ENCODE peak calls at places on chromosomes 5 and 9, in four cellular contexts. F is lower leg skin, M is bronchial epithelial cell, S is neural crest cell. V is an unnamed sample.

GRCh38 chr5:72494700-72495124 is 12.5 kb downstream of the ZNF366 start:
- DNase-seq in S (no peak), M (peak; percentile 49), F (peak; percentile 41), V (no peak)

GRCh38 chr9:115208503-115208902 is 90.5 kb upstream of the TNC start:
- DNase-seq in S (no peak), F (no peak), M (no peak), V (no peak)

GRCh38 chr5:84191296-84191695 is 193.4 kb downstream of the EDIL3 start:
- DNase-seq in F (no peak), S (no peak), M (no peak), V (no peak)

GRCh38 chr9:113654605-113655193 is 191.2 kb downstream of the RGS3 start:
- DNase-seq in S (no peak), M (no peak), F (no peak), V (no peak)

GRCh38 chr9:133904371-133905090 is 87.6 kb downstream of the VAV2 start:
- DNase-seq in M (no peak), S (no peak), F (no peak), V (no peak)

GRCh38 chr5:180007582-180007981 is 64.0 kb downstream of the RNF130 start:
- DNase-seq in S (no peak), M (no peak), F (no peak), V (no peak)

GRCh38 chr9:120394058-120394669 is 185.8 kb downstream of the CDK5RAP2 start:
- DNase-seq in M (peak; percentile 85), S (no peak), F (no peak), V (no peak)

GRCh38 chr5:174413520-174414314 is 310.7 kb upstream of the MSX2 start:
- DNase-seq in M (no peak), F (no peak), S (no peak), V (no peak)

GRCh38 chr5:151772029-151772867 is 494 bp downstream of the G3BP1 start:
- DNase-seq in S (peak; percentile 18), F (peak; percentile 46), M (no peak), V (no peak)

GRCh38 chr5:169988947-169989346 is 8.7 kb upstream of the INSYN2B start:
- DNase-seq in S (no peak), M (peak; percentile 85), F (no peak), V (no peak)

GRCh38 chr5:151156732-151157402 is 712 bp downstream of the ANXA6 start:
- DNase-seq in F (no peak), M (no peak), S (peak; percentile 19), V (peak; percentile 19)

GRCh38 chr5:332843-333242 is 11.3 kb downstream of the AHRR start:
- DNase-seq in S (no peak), F (no peak), M (no peak), V (no peak)

GRCh38 chr5:39025456-39025855 is 48.7 kb downstream of the RICTOR start:
- DNase-seq in F (no peak), S (no peak), M (no peak), V (no peak)

GRCh38 chr5:39024884-39025283 is 49.3 kb downstream of the RICTOR start:
- DNase-seq in F (no peak), M (peak; percentile 49), S (no peak), V (no peak)

GRCh38 chr5:39022151-39022550 is 52.0 kb downstream of the RICTOR start:
- DNase-seq in M (no peak), F (no peak), S (no peak), V (no peak)

GRCh38 chr5:39021413-39021812 is 52.8 kb downstream of the RICTOR start:
- DNase-seq in S (no peak), F (no peak), M (no peak), V (no peak)

GRCh38 chr5:39024005-39024404 is 50.2 kb downstream of the RICTOR start:
- DNase-seq in M (no peak), F (no peak), S (no peak), V (no peak)
- TF ChIP-seq CTCF in M (no peak), F (no peak), S (no peak), V (no peak)

DNA sequence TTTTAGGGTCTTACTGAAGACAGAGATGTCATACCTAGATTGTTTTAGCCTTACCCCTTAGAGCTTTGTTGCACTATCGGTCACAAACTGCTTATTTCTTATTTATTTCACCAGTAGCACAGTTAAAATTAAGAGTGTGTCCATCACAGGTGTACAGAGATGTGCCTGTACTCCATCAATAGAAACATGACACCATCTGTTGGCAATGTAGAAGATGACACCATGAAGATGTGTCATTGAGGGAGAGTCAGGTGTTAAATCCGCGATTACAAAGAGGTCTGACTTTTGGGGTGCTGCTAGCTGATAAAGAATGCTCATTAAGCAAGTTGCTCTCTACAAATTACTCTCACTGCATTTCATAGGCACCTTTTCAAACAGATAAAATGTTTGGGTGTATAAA is 164.4 kb downstream of the SMARCA2 start:
- DNase-seq in S (no peak), F (no peak), M (peak; percentile 33), V (no peak)
- TF ChIP-seq CTCF in S (no peak), F (no peak), M (no peak), V (no peak)

GRCh38 chr5:148383564-148384388 is at the start of gene FBXO38:
- DNase-seq in S (peak; percentile 85), M (peak; percentile 96), F (peak; percentile 96), V (peak; percentile 95)
- TF ChIP-seq CTCF in S (peak; percentile 34), M (peak; percentile 22), F (no peak), V (no peak)

DNA sequence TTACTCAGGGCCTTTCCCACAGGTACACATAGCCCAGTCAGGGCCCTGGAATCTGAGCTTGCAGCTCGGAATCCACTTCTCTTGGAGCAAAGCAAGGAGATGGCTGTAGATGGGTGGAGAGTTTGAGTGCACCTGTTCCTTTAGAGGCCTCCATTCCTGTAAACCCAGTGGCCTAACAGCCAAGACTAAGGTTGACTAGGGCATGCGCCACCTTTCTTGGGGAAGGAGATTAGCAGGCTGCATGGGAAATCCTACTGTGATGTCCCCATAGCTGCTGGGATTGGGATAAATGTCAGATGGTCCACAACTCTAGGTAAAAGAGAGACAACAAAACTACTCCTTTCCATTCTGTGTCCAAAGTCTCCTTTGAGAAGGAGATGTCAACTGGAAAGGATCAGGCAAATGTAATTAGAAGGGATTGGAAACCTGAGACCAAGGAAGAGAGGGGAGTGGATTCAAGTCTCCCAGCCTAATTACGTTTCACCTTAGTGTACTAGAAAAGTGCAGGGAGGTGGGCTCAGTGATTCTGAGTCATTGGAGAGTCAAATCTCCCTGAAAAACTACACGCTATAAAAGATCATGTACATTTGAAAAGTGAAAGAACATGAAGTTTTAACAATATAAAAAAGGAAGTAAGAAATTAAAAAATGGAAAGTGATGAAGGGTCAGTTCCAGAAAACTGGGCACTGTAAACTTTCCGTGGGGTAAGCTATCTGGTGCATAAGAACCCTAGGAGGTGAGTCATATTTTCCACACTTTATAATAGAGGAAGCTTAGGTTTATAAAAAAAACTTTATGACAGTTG is 104.2 kb downstream of the SEC61B start:
- DNase-seq in M (no peak), F (no peak), S (no peak), V (no peak)
- TF ChIP-seq CTCF in M (no peak), F (no peak), S (no peak), V (no peak)

GRCh38 chr9:129885018-129885669 is 49.9 kb downstream of the USP20 start:
- DNase-seq in S (no peak), F (no peak), M (no peak), V (peak; percentile 45)
- TF ChIP-seq CTCF in S (no peak), F (no peak), M (peak; percentile 46), V (no peak)

GRCh38 chr5:142597025-142597424 is 88.9 kb downstream of the FGF1 start:
- DNase-seq in S (no peak), M (no peak), F (no peak), V (no peak)

GRCh38 chr5:142600092-142600491 is 85.8 kb downstream of the FGF1 start:
- DNase-seq in F (no peak), M (no peak), S (no peak), V (no peak)

GRCh38 chr5:142598338-142598700 is 87.6 kb downstream of the FGF1 start:
- DNase-seq in F (no peak), S (no peak), M (no peak), V (no peak)

GRCh38 chr5:142600611-142601360 is 85.1 kb downstream of the FGF1 start:
- DNase-seq in S (no peak), F (no peak), M (no peak), V (no peak)

GRCh38 chr5:142597546-142598337 is 88.1 kb downstream of the FGF1 start:
- DNase-seq in M (peak; percentile 91), S (no peak), F (no peak), V (no peak)
- TF ChIP-seq CTCF in M (no peak), S (no peak), F (no peak), V (no peak)

DNA sequence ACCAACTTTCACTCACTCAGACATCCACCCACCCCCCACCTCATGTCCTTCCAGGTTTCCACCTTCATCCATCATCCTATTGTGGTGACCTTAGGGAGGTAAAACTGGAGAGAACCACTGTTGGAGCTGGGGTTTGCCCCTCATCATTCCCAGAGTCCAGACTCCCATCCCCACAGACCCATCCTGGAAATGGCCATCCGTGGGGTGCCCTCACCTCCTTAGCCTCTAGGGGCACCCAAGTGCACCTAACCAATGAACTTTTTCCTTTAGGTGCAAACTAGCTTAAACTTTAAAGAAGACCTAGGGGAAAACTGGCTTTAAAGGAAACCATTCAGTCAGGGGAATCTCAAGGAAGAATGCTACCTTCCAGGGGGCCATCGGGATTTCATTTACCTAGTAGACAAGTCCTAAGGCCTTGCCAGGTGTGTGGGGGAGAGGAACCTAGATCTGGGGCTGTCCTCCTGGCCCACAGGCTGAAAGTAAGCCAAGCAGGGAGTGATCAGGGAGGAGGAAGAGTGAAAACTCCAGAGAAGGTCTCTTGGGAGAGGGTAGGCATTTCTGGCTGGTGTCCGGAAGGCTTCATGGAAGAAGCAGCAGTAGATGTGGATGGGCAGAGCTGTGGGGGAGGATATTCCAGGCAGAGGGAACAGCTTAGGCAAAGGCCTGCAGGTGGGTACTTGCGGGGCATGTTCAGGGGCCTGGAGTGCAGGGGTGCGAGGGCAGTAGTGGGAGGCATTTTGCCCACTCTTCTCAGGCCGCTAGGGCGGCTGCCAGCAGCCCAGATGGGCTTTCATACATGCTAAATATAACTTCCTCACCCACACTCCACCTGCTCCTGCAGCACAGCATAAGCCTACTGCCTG is 11.6 kb downstream of the RGS14 start:
- DNase-seq in M (peak; percentile 35), F (no peak), S (peak; percentile 42), V (no peak)
- TF ChIP-seq CTCF in M (peak; percentile 75), F (no peak), S (peak; percentile 57), V (peak; percentile 63)

DNA sequence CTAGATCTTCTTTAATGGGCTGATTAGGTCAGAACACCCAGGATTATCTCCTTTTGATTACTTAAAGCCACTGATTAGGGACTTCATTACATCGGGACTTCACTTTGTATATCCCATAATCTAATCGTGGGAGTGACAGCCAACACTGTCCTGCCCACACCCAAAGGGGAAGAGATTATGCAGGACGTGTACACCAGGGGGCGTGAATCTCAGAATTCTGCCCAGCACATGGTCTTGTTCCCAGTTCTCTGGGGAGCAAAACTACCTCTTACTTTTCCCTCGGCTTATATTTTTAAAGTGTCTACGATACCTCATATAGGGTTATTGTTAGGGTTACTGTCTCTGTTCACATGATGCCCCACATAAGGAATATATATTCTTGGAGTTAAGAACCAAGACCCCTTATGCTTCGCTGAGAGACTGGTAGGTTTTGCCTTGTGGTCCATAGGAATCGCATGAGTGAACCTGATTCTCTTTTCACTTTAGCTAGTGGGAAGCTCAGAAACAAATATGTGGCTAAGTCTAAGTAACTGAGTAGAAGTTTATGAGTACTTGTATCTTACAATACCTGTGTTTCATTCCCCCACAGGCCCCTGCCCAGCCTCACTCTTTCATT is 192.7 kb downstream of the GNA14 start:
- DNase-seq in S (no peak), M (peak; percentile 24), F (no peak), V (no peak)
- TF ChIP-seq CTCF in S (peak; percentile 58), M (peak; percentile 41), F (no peak), V (peak; percentile 50)

GRCh38 chr5:66143473-66144073 is 527 bp upstream of the SREK1 start:
- DNase-seq in M (no peak), S (no peak), F (no peak), V (no peak)
- TF ChIP-seq CTCF in M (no peak), S (no peak), F (no peak), V (no peak)

GRCh38 chr5:131272365-131273123 is 8.7 kb downstream of the CDC42SE2 start:
- DNase-seq in M (no peak), F (no peak), S (no peak), V (no peak)
- TF ChIP-seq CTCF in M (no peak), F (no peak), S (no peak), V (no peak)

V was measured in natural killer cell.